ENCODE peak calls at places on chromosomes 6 and 20, in nine cellular contexts. One of them, this sample, is unnamed.

GRCh38 chr6:108157234-108157971 is 8.4 kb upstream of the NR2E1 start:
- DNase-seq in naive thymus-derived CD4-positive, alpha-beta T cell: no peak
- DNase-seq in uterus: no peak
- DNase-seq in cardiac septum: no peak
- DNase-seq in germinal center: no peak
- DNase-seq in NCI-H2081: no peak
- DNase-seq in NCI-H2029: no peak
- DNase-seq in NCI-H1092 treated with DMSO at 0.1 percent for 48 hours: no peak
- DNase-seq in iPS-NIHi11: peak; percentile 76
- DNase-seq in this sample: no peak

GRCh38 chr6:25899580-25900408 is 25.8 kb upstream of the SLC17A3 start:
- DNase-seq in naive thymus-derived CD4-positive, alpha-beta T cell: no peak
- DNase-seq in uterus: no peak
- DNase-seq in cardiac septum: no peak
- DNase-seq in germinal center: no peak
- DNase-seq in NCI-H2081: no peak
- DNase-seq in NCI-H2029: no peak
- DNase-seq in NCI-H1092 treated with DMSO at 0.1 percent for 48 hours: no peak
- DNase-seq in iPS-NIHi11: no peak
- DNase-seq in this sample: no peak

GRCh38 chr6:111469543-111469942 is 13.5 kb downstream of the REV3L start:
- DNase-seq in naive thymus-derived CD4-positive, alpha-beta T cell: no peak
- DNase-seq in uterus: no peak
- DNase-seq in cardiac septum: no peak
- DNase-seq in germinal center: no peak
- DNase-seq in NCI-H2081: no peak
- DNase-seq in NCI-H2029: no peak
- DNase-seq in NCI-H1092 treated with DMSO at 0.1 percent for 48 hours: no peak
- DNase-seq in iPS-NIHi11: no peak
- DNase-seq in this sample: no peak

GRCh38 chr6:159252955-159253508 is 83.8 kb downstream of the FNDC1 start:
- DNase-seq in naive thymus-derived CD4-positive, alpha-beta T cell: peak; percentile 11
- DNase-seq in uterus: peak; percentile 26
- DNase-seq in cardiac septum: no peak
- DNase-seq in germinal center: peak; percentile 66
- DNase-seq in NCI-H2081: peak; percentile 39
- DNase-seq in NCI-H2029: peak; percentile 8
- DNase-seq in NCI-H1092 treated with DMSO at 0.1 percent for 48 hours: peak; percentile 41
- DNase-seq in iPS-NIHi11: peak; percentile 77
- DNase-seq in this sample: no peak

GRCh38 chr20:54933212-54933904 is 458.0 kb downstream of the DOK5 start:
- DNase-seq in naive thymus-derived CD4-positive, alpha-beta T cell: no peak
- DNase-seq in uterus: no peak
- DNase-seq in cardiac septum: no peak
- DNase-seq in germinal center: no peak
- DNase-seq in NCI-H2081: no peak
- DNase-seq in NCI-H2029: no peak
- DNase-seq in NCI-H1092 treated with DMSO at 0.1 percent for 48 hours: no peak
- DNase-seq in iPS-NIHi11: no peak
- DNase-seq in this sample: no peak

GRCh38 chr20:10219452-10219791 is 792 bp downstream of the SNAP25 start:
- DNase-seq in naive thymus-derived CD4-positive, alpha-beta T cell: peak; percentile 61
- DNase-seq in uterus: peak; percentile 80
- DNase-seq in cardiac septum: no peak
- DNase-seq in germinal center: peak; percentile 46
- DNase-seq in NCI-H2081: peak; percentile 64
- DNase-seq in NCI-H2029: peak; percentile 30
- DNase-seq in NCI-H1092 treated with DMSO at 0.1 percent for 48 hours: peak; percentile 83
- DNase-seq in iPS-NIHi11: peak; percentile 84
- DNase-seq in this sample: no peak

GRCh38 chr20:62183426-62184142 is 756 bp downstream of the MTG2 start:
- DNase-seq in naive thymus-derived CD4-positive, alpha-beta T cell: no peak
- DNase-seq in uterus: no peak
- DNase-seq in cardiac septum: no peak
- DNase-seq in germinal center: no peak
- DNase-seq in NCI-H2081: no peak
- DNase-seq in NCI-H2029: no peak
- DNase-seq in NCI-H1092 treated with DMSO at 0.1 percent for 48 hours: no peak
- DNase-seq in iPS-NIHi11: no peak
- DNase-seq in this sample: no peak

GRCh38 chr6:1644516-1644915 is 34.8 kb downstream of the FOXC1 start:
- DNase-seq in naive thymus-derived CD4-positive, alpha-beta T cell: no peak
- DNase-seq in uterus: no peak
- DNase-seq in cardiac septum: no peak
- DNase-seq in germinal center: no peak
- DNase-seq in NCI-H2081: no peak
- DNase-seq in NCI-H2029: no peak
- DNase-seq in NCI-H1092 treated with DMSO at 0.1 percent for 48 hours: no peak
- DNase-seq in iPS-NIHi11: no peak
- DNase-seq in this sample: no peak